ENCODE peak calls at places on chromosomes 12 and 14, in ten cellular contexts. W is lower lobe of right lung, T is heart right ventricle, U is ovary, N is cardiac muscle cell, A is ELR, Z is MM.1S, O is HFFc6, F is NCI-H2081, S is cardiac fibroblast. D is an unnamed sample.

GRCh38 chr14:90440592-90440991 is 43.8 kb downstream of the CALM1 start:
- DNase-seq in W (no peak), T (no peak), U (no peak), N (no peak), A (no peak), Z (no peak), O (no peak), F (no peak), S (no peak), D (no peak)

GRCh38 chr12:65834146-65834935 is 10.1 kb downstream of the HMGA2 start:
- DNase-seq in W (no peak), T (no peak), U (no peak), N (no peak), A (no peak), Z (no peak), O (no peak), F (no peak), S (no peak), D (no peak)

GRCh38 chr14:96059519-96060135 is 20.5 kb downstream of the C14orf132 start:
- DNase-seq in W (no peak), T (no peak), U (no peak), N (no peak), A (no peak), Z (no peak), O (no peak), F (no peak), S (no peak), D (no peak)

GRCh38 chr12:80988986-80989385 is 51.3 kb upstream of the LIN7A start:
- DNase-seq in W (no peak), T (no peak), U (no peak), N (no peak), A (no peak), Z (no peak), O (no peak), F (no peak), S (peak; percentile 4), D (no peak)

GRCh38 chr12:25960176-25960575 is 1.7 kb downstream of the RASSF8 start:
- DNase-seq in W (no peak), T (peak; percentile 43), U (peak; percentile 46), N (peak; percentile 35), A (peak; percentile 37), Z (peak; percentile 12), O (peak; percentile 33), F (no peak), S (peak; percentile 70), D (no peak)

GRCh38 chr14:47300801-47301200 is 374.6 kb downstream of the MDGA2 start:
- DNase-seq in W (no peak), T (no peak), U (no peak), N (no peak), A (no peak), Z (no peak), O (no peak), F (no peak), S (no peak), D (no peak)

GRCh38 chr12:58915634-58916033 is 4.7 kb downstream of the LRIG3 start:
- DNase-seq in W (no peak), T (peak; percentile 27), U (peak; percentile 26), N (peak; percentile 63), A (peak; percentile 27), Z (no peak), O (peak; percentile 48), F (peak; percentile 51), S (peak; percentile 58), D (no peak)

GRCh38 chr14:76719664-76720063 is 41.6 kb upstream of the VASH1 start:
- DNase-seq in W (no peak), T (no peak), U (no peak), N (no peak), A (no peak), Z (no peak), O (no peak), F (no peak), S (no peak), D (no peak)

GRCh38 chr14:76203086-76204001 is 51.6 kb downstream of the GPATCH2L start:
- DNase-seq in W (no peak), T (peak; percentile 7), U (peak; percentile 37), N (no peak), A (peak; percentile 97), Z (no peak), O (peak; percentile 90), F (no peak), S (peak; percentile 77), D (no peak)

GRCh38 chr12:52350786-52351185 is 16.5 kb downstream of the KRT85 start:
- DNase-seq in W (no peak), T (no peak), U (no peak), N (no peak), A (no peak), Z (no peak), O (no peak), F (no peak), S (no peak), D (no peak)

GRCh38 chr12:123856681-123857080 is 94.6 kb downstream of the DNAH10 start:
- DNase-seq in W (no peak), T (no peak), U (no peak), N (no peak), A (no peak), Z (no peak), O (no peak), F (no peak), S (no peak), D (no peak)

GRCh38 chr12:8950702-8951478 is 1.4 kb upstream of the M6PR start:
- DNase-seq in W (no peak), T (no peak), U (no peak), N (no peak), A (no peak), Z (peak; percentile 36), O (no peak), F (no peak), S (no peak), D (no peak)

GRCh38 chr14:68471029-68471963 is 321.6 kb downstream of the ZFP36L1 start:
- DNase-seq in W (no peak), T (no peak), U (no peak), N (no peak), A (no peak), Z (no peak), O (no peak), F (no peak), S (no peak), D (no peak)

GRCh38 chr14:91867316-91867988 is at the start of gene TC2N:
- DNase-seq in W (no peak), T (no peak), U (no peak), N (no peak), A (no peak), Z (no peak), O (no peak), F (no peak), S (no peak), D (no peak)

GRCh38 chr14:30888480-30889243 is 14.3 kb downstream of the COCH start:
- DNase-seq in W (no peak), T (no peak), U (no peak), N (no peak), A (no peak), Z (no peak), O (no peak), F (no peak), S (no peak), D (no peak)

GRCh38 chr12:108232565-108232964 is 103.5 kb downstream of the WSCD2 start:
- DNase-seq in W (no peak), T (no peak), U (no peak), N (no peak), A (no peak), Z (no peak), O (no peak), F (no peak), S (no peak), D (no peak)

GRCh38 chr12:120677765-120678473 is 9.0 kb upstream of the MLEC start:
- DNase-seq in W (no peak), T (peak; percentile 59), U (no peak), N (no peak), A (peak; percentile 72), Z (no peak), O (peak; percentile 43), F (no peak), S (peak; percentile 15), D (no peak)

GRCh38 chr14:61192970-61193369 is 88.2 kb downstream of the TMEM30B start:
- DNase-seq in W (no peak), T (no peak), U (no peak), N (no peak), A (no peak), Z (no peak), O (no peak), F (no peak), S (no peak), D (no peak)

GRCh38 chr14:78595797-78596196 is 425.6 kb downstream of the NRXN3 start:
- DNase-seq in W (no peak), T (no peak), U (no peak), N (no peak), A (peak; percentile 18), Z (no peak), O (peak; percentile 6), F (peak; percentile 51), S (no peak), D (no peak)

GRCh38 chr14:26389646-26390508 is 208.0 kb downstream of the NOVA1 start:
- DNase-seq in W (no peak), T (no peak), U (no peak), N (no peak), A (no peak), Z (no peak), O (no peak), F (no peak), S (peak; percentile 82), D (no peak)